ENCODE peak calls at places on chromosomes 4 and X, in eight cellular contexts. T is CD8-positive, alpha-beta T cell; E is hepatocyte; M is stimulated activated CD8-positive, alpha-beta memory T cell treated with anti-CD3 and anti-CD28 coated beads, Interleukin-4, amount 100 ng/mL, for 4 hours; Q is AG09309; Y is effector CD4-positive, alpha-beta T cell; S is GM12891; X is activated CD8-positive, alpha-beta memory T cell treated with anti-CD3 and anti-CD28 coated beads for 48 hours. P is an unnamed sample.
A peak's percentile ranks its signal among the peaks of the same experiment; 100 is the strongest.

GRCh38 chr4:176949022-176949421 is 156.3 kb upstream of the VEGFC start:
- DNase-seq in Y (no peak), X (no peak), T (no peak), M (no peak), S (no peak), Q (peak; percentile 60), E (no peak), P (no peak)

GRCh38 chr4:158861281-158861680 is 92.5 kb downstream of the FNIP2 start:
- DNase-seq in S (no peak), T (no peak), X (no peak), Q (no peak), Y (no peak), M (no peak), E (no peak), P (no peak)

GRCh38 chr4:133145241-133145640 is 3.9 kb upstream of the PCDH10 start:
- DNase-seq in S (no peak), Q (no peak), M (no peak), Y (no peak), T (no peak), E (no peak), X (no peak), P (no peak)

GRCh38 chr4:120692964-120693363 is 229.6 kb downstream of the PRDM5 start:
- DNase-seq in X (no peak), Q (peak; percentile 57), M (no peak), E (peak; percentile 78), S (no peak), Y (no peak), T (no peak), P (no peak)

GRCh38 chrX:14934423-14934822 is 61.2 kb downstream of the MOSPD2 start:
- DNase-seq in M (no peak), Y (no peak), S (no peak), E (no peak), Q (no peak), X (no peak), T (no peak), P (no peak)

GRCh38 chr4:6953751-6954380 is 44.2 kb downstream of the TBC1D14 start:
- DNase-seq in X (no peak), Y (no peak), E (peak; percentile 75), T (no peak), S (no peak), Q (peak; percentile 10), M (no peak), P (no peak)

GRCh38 chr4:1041147-1041935 is 29.9 kb downstream of the FGFRL1 start:
- DNase-seq in S (no peak), X (no peak), T (no peak), M (no peak), Y (no peak), E (peak; percentile 51), Q (no peak), P (no peak)

GRCh38 chr4:107863850-107864371 is 39.2 kb downstream of the SGMS2 start:
- DNase-seq in S (no peak), X (no peak), T (no peak), Q (no peak), M (no peak), E (peak; percentile 59), Y (no peak), P (no peak)

GRCh38 chr4:73281982-73282381 is 23.4 kb upstream of the ANKRD17 start:
- DNase-seq in X (no peak), Y (no peak), E (no peak), T (no peak), S (no peak), Q (no peak), M (no peak), P (no peak)

GRCh38 chrX:153669174-153669890 is 4.3 kb downstream of the PNCK start:
- DNase-seq in M (no peak), Y (no peak), S (peak; percentile 63), X (peak; percentile 16), Q (no peak), T (no peak), E (no peak), P (no peak)

GRCh38 chrX:252421-253291 is 28.5 kb upstream of the PLCXD1 start:
- DNase-seq in S (no peak), M (no peak), E (no peak), X (no peak), T (no peak), Y (no peak), Q (no peak), P (no peak)

GRCh38 chr4:159543831-159544230 is 441.0 kb downstream of the RAPGEF2 start:
- DNase-seq in E (no peak), M (no peak), T (no peak), Q (no peak), Y (no peak), S (no peak), X (no peak), P (peak; percentile 12)

GRCh38 chr4:67918428-67918827 is 34.6 kb upstream of the TMPRSS11D start:
- DNase-seq in Q (no peak), T (no peak), S (no peak), E (no peak), X (no peak), Y (no peak), M (no peak), P (no peak)

GRCh38 chrX:149517308-149517707 is 12.2 kb upstream of the IDS start:
- DNase-seq in M (no peak), X (no peak), T (no peak), S (no peak), E (no peak), Y (no peak), Q (no peak), P (no peak)

GRCh38 chr4:84028340-84028739 is 470.8 kb downstream of the NKX6-1 start:
- DNase-seq in X (no peak), S (no peak), Q (no peak), E (no peak), Y (no peak), M (no peak), T (no peak), P (no peak)

GRCh38 chrX:71650333-71650969 is 16.9 kb upstream of the LOC101059915 start:
- DNase-seq in T (no peak), E (no peak), M (no peak), Q (no peak), S (no peak), X (no peak), Y (no peak), P (no peak)

GRCh38 chr4:94548571-94548970 is 96.8 kb downstream of the PDLIM5 start:
- DNase-seq in S (no peak), T (no peak), Q (peak; percentile 59), E (peak; percentile 47), Y (no peak), X (no peak), M (no peak), P (no peak)

GRCh38 chr4:118790544-118790943 is 45.4 kb downstream of the SEC24D start:
- DNase-seq in X (no peak), Y (no peak), E (no peak), S (no peak), T (no peak), M (no peak), Q (no peak), P (no peak)

GRCh38 chrX:27444093-27444908 is 18.8 kb downstream of the PPP4R3C start:
- DNase-seq in Q (no peak), S (peak; percentile 3), E (no peak), X (no peak), Y (no peak), T (no peak), M (no peak), P (no peak)

GRCh38 chr4:30904593-30904992 is 184.4 kb downstream of the PCDH7 start:
- DNase-seq in T (no peak), X (no peak), Y (no peak), E (peak; percentile 8), M (no peak), Q (no peak), S (no peak), P (no peak)

GRCh38 chrX:80879916-80880315 is 70.2 kb upstream of the BRWD3 start:
- DNase-seq in M (no peak), Y (no peak), T (no peak), S (no peak), X (no peak), Q (peak; percentile 27), E (no peak), P (no peak)

GRCh38 chrX:39905946-39906345 is 191.8 kb downstream of the BCOR start:
- DNase-seq in T (no peak), X (no peak), M (no peak), E (no peak), Y (no peak), Q (no peak), S (no peak), P (no peak)

GRCh38 chrX:154431321-154431720 is 2.8 kb downstream of the ATP6AP1 start:
- DNase-seq in T (no peak), X (no peak), E (no peak), Q (no peak), M (no peak), Y (no peak), S (no peak), P (no peak)

P was measured in cerebellar nuclear complex.